ENCODE peak calls at places on chromosomes 7 and 10, in ten cellular contexts. N, B, W, R, Z, E, P, X, M and J are unnamed samples.
A peak's percentile ranks its signal among the peaks of the same experiment; 100 is the strongest.

GRCh38 chr7:142885311-142886230 is at the start of gene TRPV6:
- DNase-seq in N (no peak), B (no peak), W (peak; percentile 33), R (peak; percentile 85), Z (no peak), E (peak; percentile 34), P (peak; percentile 8), X (no peak), M (no peak), J (no peak)

GRCh38 chr7:124062171-124062570 is 29.3 kb upstream of the TMEM229A start:
- DNase-seq in N (no peak), B (no peak), W (no peak), R (no peak), Z (no peak), E (no peak), P (no peak), X (no peak), M (no peak), J (no peak)

GRCh38 chr10:12526311-12526710 is 177.0 kb downstream of the CAMK1D start:
- DNase-seq in N (no peak), B (no peak), W (no peak), R (no peak), Z (no peak), E (no peak), P (no peak), X (no peak), M (no peak), J (no peak)

GRCh38 chr10:60549686-60550085 is 160.0 kb upstream of the ANK3 start:
- DNase-seq in N (peak; percentile 48), B (peak; percentile 27), W (peak; percentile 19), R (peak; percentile 11), Z (no peak), E (no peak), P (no peak), X (no peak), M (no peak), J (no peak)

GRCh38 chr10:11261687-11262086 is 244.0 kb downstream of the CELF2 start:
- DNase-seq in N (no peak), B (no peak), W (peak; percentile 32), R (no peak), Z (no peak), E (no peak), P (no peak), X (no peak), M (no peak), J (no peak)

GRCh38 chr10:48496831-48497792 is 107.8 kb downstream of the ARHGAP22 start:
- DNase-seq in N (peak; percentile 71), B (peak; percentile 74), W (no peak), R (peak; percentile 14), Z (no peak), E (no peak), P (peak; percentile 14), X (peak; percentile 10), M (no peak), J (no peak)

GRCh38 chr10:639751-640672 is 49.5 kb downstream of the DIP2C start:
- DNase-seq in N (no peak), B (no peak), W (no peak), R (peak; percentile 54), Z (no peak), E (no peak), P (no peak), X (no peak), M (peak; percentile 53), J (no peak)

GRCh38 chr10:43128958-43129706 is 9.1 kb upstream of the CSGALNACT2 start:
- DNase-seq in N (peak; percentile 93), B (peak; percentile 96), W (no peak), R (peak; percentile 37), Z (no peak), E (no peak), P (no peak), X (peak; percentile 95), M (no peak), J (no peak)

GRCh38 chr10:24723788-24724380 is at the start of gene ARHGAP21:
- DNase-seq in N (peak; percentile 82), B (peak; percentile 79), W (peak; percentile 75), R (peak; percentile 75), Z (peak; percentile 78), E (peak; percentile 85), P (peak; percentile 73), X (no peak), M (peak; percentile 79), J (peak; percentile 74)

GRCh38 chr10:24723386-24723787 is 300 bp downstream of the ARHGAP21 start:
- DNase-seq in N (peak; percentile 26), B (no peak), W (no peak), R (peak; percentile 90), Z (no peak), E (no peak), P (peak; percentile 57), X (no peak), M (peak; percentile 58), J (no peak)

GRCh38 chr10:24721254-24722106 is 2.2 kb downstream of the ARHGAP21 start:
- DNase-seq in N (peak; percentile 33), B (no peak), W (peak; percentile 44), R (peak; percentile 39), Z (peak; percentile 39), E (peak; percentile 63), P (peak; percentile 47), X (no peak), M (peak; percentile 66), J (no peak)

GRCh38 chr10:24722131-24722675 is 1.5 kb downstream of the ARHGAP21 start:
- DNase-seq in N (peak; percentile 40), B (peak; percentile 40), W (no peak), R (no peak), Z (no peak), E (no peak), P (no peak), X (no peak), M (no peak), J (peak; percentile 32)

DNA sequence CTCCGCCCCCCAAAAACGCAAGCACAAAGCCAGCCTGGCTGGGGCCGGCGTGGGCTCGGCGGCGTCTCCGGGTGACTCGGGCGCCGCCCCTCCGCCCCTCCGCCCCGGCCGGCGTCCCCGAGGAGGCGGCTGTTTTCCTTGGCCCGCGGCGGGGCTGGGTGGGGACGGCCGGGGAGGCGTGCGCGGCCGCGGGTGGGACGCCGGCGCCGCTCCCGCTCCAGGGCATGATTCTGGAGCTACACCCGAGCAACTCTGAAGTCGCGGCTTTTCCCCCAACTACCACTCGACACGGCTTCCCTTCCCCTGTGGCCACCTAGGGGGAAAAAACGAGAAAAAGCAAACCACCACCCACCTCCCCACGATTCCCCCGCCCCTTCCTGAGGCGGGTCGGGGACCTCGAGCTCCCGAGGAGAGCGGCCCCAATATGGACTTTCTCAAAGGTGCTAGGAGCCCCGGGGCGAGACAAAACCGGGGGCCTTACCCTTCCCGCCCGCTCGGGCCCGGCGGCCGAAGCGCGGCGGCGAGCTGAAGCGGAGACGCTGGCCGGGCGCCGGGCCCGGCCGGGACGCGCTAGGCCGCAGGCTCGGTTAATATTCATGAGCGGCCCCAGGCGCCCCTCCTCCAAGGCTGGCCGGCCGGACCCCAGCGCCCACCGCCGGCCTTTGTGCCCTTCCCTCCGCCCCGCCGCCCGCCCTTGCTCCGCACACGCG is 856 bp downstream of the ARHGAP21 start:
- DNase-seq in N (peak; percentile 50), B (peak; percentile 59), W (peak; percentile 85), R (peak; percentile 83), Z (peak; percentile 73), E (peak; percentile 80), P (peak; percentile 54), X (no peak), M (peak; percentile 69), J (peak; percentile 63)
- H3K4me3 ChIP-seq in N (peak overlapping the region; percentile 74), B (peak overlapping the region; percentile 88), W (peak overlapping the region; percentile 88), R (peak overlapping the region; percentile 65), Z (peak overlapping the region; percentile 88), E (peak overlapping the region; percentile 91), P (peak overlapping the region; percentile 39), X (peak overlapping the region; percentile 83), M (peak overlapping the region; percentile 55), J (peak overlapping the region; percentile 59)

GRCh38 chr7:55509322-55509721 is 63.0 kb downstream of the VOPP1 start:
- DNase-seq in N (peak; percentile 59), B (peak; percentile 67), W (no peak), R (no peak), Z (no peak), E (no peak), P (no peak), X (peak; percentile 65), M (no peak), J (no peak)
- H3K4me3 ChIP-seq in N (no peak overlapping the region), B (no peak overlapping the region), W (no peak overlapping the region), R (no peak overlapping the region), Z (no peak overlapping the region), E (no peak overlapping the region), P (no peak overlapping the region), X (no peak overlapping the region), M (no peak overlapping the region), J (no peak overlapping the region)

DNA sequence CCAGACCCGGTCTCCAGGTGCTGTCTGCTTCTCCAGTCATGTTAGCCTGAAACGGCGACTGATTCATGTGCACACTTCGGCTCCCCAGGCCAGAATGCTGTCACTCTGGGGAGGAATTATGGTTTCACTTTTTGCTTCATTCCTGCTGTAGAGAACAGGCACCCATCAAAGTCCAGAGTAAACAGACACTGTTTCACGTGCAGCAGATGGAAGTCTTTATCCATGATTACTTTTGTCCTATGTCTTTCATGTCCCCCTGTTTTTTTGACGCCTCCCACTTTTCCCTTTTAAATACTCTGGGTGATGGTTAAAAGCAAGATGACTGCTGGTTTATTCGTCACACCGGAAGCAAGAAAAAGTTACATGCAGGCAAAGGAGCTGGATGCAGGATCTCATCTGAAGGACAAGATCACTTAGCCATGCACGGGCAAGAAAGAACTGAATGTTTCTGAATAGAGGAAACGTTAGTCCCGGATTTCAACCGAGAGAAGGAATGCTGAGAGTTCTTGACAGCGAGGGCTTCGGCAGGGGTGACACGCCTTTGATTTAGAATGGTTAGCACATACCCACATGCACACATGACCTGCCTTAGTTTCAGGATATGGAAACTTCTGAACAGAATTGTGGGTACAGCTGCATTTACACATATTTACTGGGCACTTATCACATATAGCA is 250.0 kb upstream of the KLF6 start:
- DNase-seq in N (peak; percentile 61), B (peak; percentile 51), W (no peak), R (no peak), Z (no peak), E (no peak), P (no peak), X (peak; percentile 12), M (no peak), J (no peak)
- H3K4me3 ChIP-seq in N (peak overlapping the region; percentile 26), B (peak overlapping the region; percentile 23), W (no peak overlapping the region), R (no peak overlapping the region), Z (peak overlapping the region; percentile 3), E (peak overlapping the region; percentile 26), P (no peak overlapping the region), X (peak overlapping the region; percentile 45), M (no peak overlapping the region), J (no peak overlapping the region)

GRCh38 chr7:101128040-101128834 is 1.3 kb downstream of the SERPINE1 start:
- DNase-seq in N (peak; percentile 71), B (no peak), W (no peak), R (peak; percentile 31), Z (no peak), E (no peak), P (no peak), X (no peak), M (no peak), J (no peak)

GRCh38 chr7:101124376-101125056 is 2.4 kb upstream of the SERPINE1 start:
- DNase-seq in N (peak; percentile 89), B (peak; percentile 69), W (no peak), R (peak; percentile 21), Z (no peak), E (no peak), P (no peak), X (no peak), M (no peak), J (no peak)

GRCh38 chr7:101127460-101128039 is 646 bp downstream of the SERPINE1 start:
- DNase-seq in N (peak; percentile 51), B (no peak), W (no peak), R (no peak), Z (no peak), E (no peak), P (no peak), X (no peak), M (no peak), J (no peak)

GRCh38 chr7:101125989-101126650 is 784 bp upstream of the SERPINE1 start:
- DNase-seq in N (peak; percentile 98), B (no peak), W (no peak), R (no peak), Z (peak; percentile 76), E (peak; percentile 84), P (peak; percentile 82), X (no peak), M (peak; percentile 61), J (peak; percentile 19)

GRCh38 chr7:101126651-101127459 is at the start of gene SERPINE1:
- DNase-seq in N (peak; percentile 100), B (peak; percentile 100), W (peak; percentile 69), R (peak; percentile 84), Z (peak; percentile 82), E (peak; percentile 94), P (peak; percentile 92), X (peak; percentile 99), M (peak; percentile 82), J (no peak)
- H3K4me3 ChIP-seq in N (peak within 1 kb of the TSS; percentile 95), B (peak within 1 kb of the TSS; percentile 83), W (no peak within 1 kb of the TSS), R (peak within 1 kb of the TSS; percentile 19), Z (peak within 1 kb of the TSS; percentile 25), E (peak within 1 kb of the TSS; percentile 52), P (no peak within 1 kb of the TSS), X (peak within 1 kb of the TSS; percentile 86), M (no peak within 1 kb of the TSS), J (no peak within 1 kb of the TSS)